ENCODE peak calls at places on chromosome X, in six cellular contexts. One of them, this sample, is unnamed. For H3K9me3, the result is how much of the 10 kb centered on the place peaks cover.

GRCh38 chrX:12292996-12293765 is 154.9 kb downstream of the FRMPD4 start:
- DNase-seq in fibroblast of lung: peak
- DNase-seq in esophagus muscularis mucosa: no peak
- DNase-seq in AG04450: peak
- DNase-seq in A549: no peak
- DNase-seq in left ventricle myocardium inferior: no peak
- DNase-seq in this sample: no peak

GRCh38 chrX:18348047-18348446 is 6.4 kb downstream of the SCML2 start:
- DNase-seq in fibroblast of lung: peak
- DNase-seq in esophagus muscularis mucosa: no peak
- DNase-seq in AG04450: no peak
- DNase-seq in A549: no peak
- DNase-seq in left ventricle myocardium inferior: no peak
- DNase-seq in this sample: no peak

GRCh38 chrX:31356501-31357263 is 284.8 kb upstream of the FTHL17 start:
- DNase-seq in fibroblast of lung: no peak
- DNase-seq in esophagus muscularis mucosa: no peak
- DNase-seq in AG04450: no peak
- DNase-seq in A549: no peak
- DNase-seq in left ventricle myocardium inferior: no peak
- DNase-seq in this sample: no peak

GRCh38 chrX:19388741-19389140 is 45.0 kb downstream of the PDHA1 start:
- DNase-seq in fibroblast of lung: no peak
- DNase-seq in esophagus muscularis mucosa: no peak
- DNase-seq in AG04450: no peak
- DNase-seq in A549: no peak
- DNase-seq in left ventricle myocardium inferior: no peak
- DNase-seq in this sample: no peak

GRCh38 chrX:132330156-132330729 is 111.0 kb upstream of the RAP2C start:
- DNase-seq in fibroblast of lung: no peak
- DNase-seq in esophagus muscularis mucosa: no peak
- DNase-seq in AG04450: no peak
- DNase-seq in A549: no peak
- DNase-seq in left ventricle myocardium inferior: no peak
- DNase-seq in this sample: peak

GRCh38 chrX:10949541-10949940 is 161.6 kb upstream of the HCCS start:
- DNase-seq in fibroblast of lung: no peak
- DNase-seq in esophagus muscularis mucosa: no peak
- DNase-seq in AG04450: no peak
- DNase-seq in A549: no peak
- DNase-seq in left ventricle myocardium inferior: no peak
- DNase-seq in this sample: no peak

GRCh38 chrX:8731579-8732395 is at the start of gene ANOS1:
- DNase-seq in fibroblast of lung: peak
- DNase-seq in esophagus muscularis mucosa: no peak
- DNase-seq in AG04450: no peak
- DNase-seq in A549: no peak
- DNase-seq in left ventricle myocardium inferior: peak
- DNase-seq in this sample: peak

GRCh38 chrX:69607616-69608015 is 8.3 kb upstream of the EDA start:
- DNase-seq in fibroblast of lung: no peak
- DNase-seq in esophagus muscularis mucosa: no peak
- DNase-seq in AG04450: no peak
- DNase-seq in A549: no peak
- DNase-seq in left ventricle myocardium inferior: no peak
- DNase-seq in this sample: no peak

GRCh38 chrX:24988314-24988713 is 27.5 kb downstream of the ARX start:
- DNase-seq in fibroblast of lung: no peak
- DNase-seq in esophagus muscularis mucosa: no peak
- DNase-seq in AG04450: no peak
- DNase-seq in A549: no peak
- DNase-seq in left ventricle myocardium inferior: no peak
- DNase-seq in this sample: no peak

GRCh38 chrX:53711446-53711845 is 24.9 kb upstream of the HUWE1 start:
- DNase-seq in fibroblast of lung: no peak
- DNase-seq in esophagus muscularis mucosa: no peak
- DNase-seq in AG04450: no peak
- DNase-seq in A549: no peak
- DNase-seq in left ventricle myocardium inferior: no peak
- DNase-seq in this sample: no peak

GRCh38 chrX:2829066-2829430 is 318 bp downstream of the GYG2 start:
- DNase-seq in fibroblast of lung: no peak
- DNase-seq in esophagus muscularis mucosa: no peak
- DNase-seq in AG04450: no peak
- DNase-seq in A549: no peak
- DNase-seq in left ventricle myocardium inferior: no peak
- DNase-seq in this sample: peak

GRCh38 chrX:50448565-50448964 is 22.1 kb downstream of the DGKK start:
- DNase-seq in fibroblast of lung: no peak
- DNase-seq in esophagus muscularis mucosa: no peak
- DNase-seq in AG04450: no peak
- DNase-seq in A549: peak
- DNase-seq in left ventricle myocardium inferior: no peak
- DNase-seq in this sample: peak
- TF ChIP-seq CTCF in fibroblast of lung: no peak
- TF ChIP-seq CTCF in esophagus muscularis mucosa: no peak
- TF ChIP-seq CTCF in AG04450: no peak
- TF ChIP-seq CTCF in A549: no peak
- TF ChIP-seq CTCF in left ventricle myocardium inferior: no peak
- TF ChIP-seq CTCF in this sample: peak

GRCh38 chrX:13487731-13488505 is 81.5 kb upstream of the EGFL6 start:
- DNase-seq in fibroblast of lung: peak
- DNase-seq in esophagus muscularis mucosa: no peak
- DNase-seq in AG04450: peak
- DNase-seq in A549: peak
- DNase-seq in left ventricle myocardium inferior: no peak
- DNase-seq in this sample: peak
- H3K4me3 ChIP-seq in fibroblast of lung: no peak
- H3K4me3 ChIP-seq in esophagus muscularis mucosa: no peak
- H3K4me3 ChIP-seq in AG04450: no peak
- H3K4me3 ChIP-seq in A549: no peak
- H3K4me3 ChIP-seq in left ventricle myocardium inferior: no peak
- H3K4me3 ChIP-seq in this sample: no peak

GRCh38 chrX:34332336-34332735 is 200.2 kb upstream of the FAM47A start:
- DNase-seq in fibroblast of lung: peak
- DNase-seq in esophagus muscularis mucosa: no peak
- DNase-seq in AG04450: no peak
- DNase-seq in A549: no peak
- DNase-seq in left ventricle myocardium inferior: no peak
- DNase-seq in this sample: no peak
- H3K9me3 ChIP-seq in fibroblast of lung: under half
- H3K9me3 ChIP-seq in esophagus muscularis mucosa: under half
- H3K9me3 ChIP-seq in AG04450: under half
- H3K9me3 ChIP-seq in A549: under half
- H3K9me3 ChIP-seq in left ventricle myocardium inferior: under half
- H3K9me3 ChIP-seq in this sample: under half

GRCh38 chrX:131063613-131064012 is 5.5 kb downstream of the ARHGAP36 start:
- DNase-seq in fibroblast of lung: no peak
- DNase-seq in esophagus muscularis mucosa: no peak
- DNase-seq in AG04450: no peak
- DNase-seq in A549: no peak
- DNase-seq in left ventricle myocardium inferior: no peak
- DNase-seq in this sample: no peak
- TF ChIP-seq CTCF in fibroblast of lung: no peak
- TF ChIP-seq CTCF in esophagus muscularis mucosa: no peak
- TF ChIP-seq CTCF in AG04450: no peak
- TF ChIP-seq CTCF in A549: no peak
- TF ChIP-seq CTCF in left ventricle myocardium inferior: no peak
- TF ChIP-seq CTCF in this sample: no peak

DNA sequence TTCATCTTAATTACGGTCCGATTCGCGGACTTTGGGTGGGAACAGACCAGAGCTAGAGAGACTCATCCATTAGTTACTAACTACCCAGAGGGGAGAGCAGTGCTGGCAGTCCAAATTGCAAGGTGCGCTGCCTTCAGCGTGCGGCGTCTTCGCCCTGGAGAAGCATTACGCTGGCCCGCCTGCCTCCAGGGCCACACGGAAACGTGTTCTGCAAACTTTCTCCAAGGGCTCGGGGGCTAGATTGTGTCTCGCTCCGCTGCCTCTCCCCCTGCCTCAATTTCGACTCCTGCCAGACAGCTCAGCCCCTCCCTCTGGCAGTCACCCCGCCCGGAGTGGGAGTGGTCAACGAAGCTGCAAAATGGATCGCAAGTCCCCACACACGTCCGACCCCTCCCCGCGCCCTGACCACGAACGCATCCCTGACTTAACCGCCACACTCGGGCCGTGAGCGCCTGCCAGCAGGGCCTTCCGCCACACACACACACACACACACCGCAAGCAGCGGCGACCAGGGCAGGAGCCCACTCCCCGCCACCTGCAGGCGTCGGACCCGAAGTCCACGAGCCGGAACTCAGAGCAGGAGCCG is 47.0 kb upstream of the NKAP start:
- DNase-seq in fibroblast of lung: no peak
- DNase-seq in esophagus muscularis mucosa: no peak
- DNase-seq in AG04450: no peak
- DNase-seq in A549: no peak
- DNase-seq in left ventricle myocardium inferior: no peak
- DNase-seq in this sample: no peak
- H3K4me3 ChIP-seq in fibroblast of lung: no peak
- H3K4me3 ChIP-seq in esophagus muscularis mucosa: peak
- H3K4me3 ChIP-seq in AG04450: no peak
- H3K4me3 ChIP-seq in A549: peak
- H3K4me3 ChIP-seq in left ventricle myocardium inferior: peak
- H3K4me3 ChIP-seq in this sample: no peak

GRCh38 chrX:75327607-75328006 is 53.7 kb downstream of the UPRT start:
- DNase-seq in fibroblast of lung: no peak
- DNase-seq in esophagus muscularis mucosa: no peak
- DNase-seq in AG04450: no peak
- DNase-seq in A549: no peak
- DNase-seq in left ventricle myocardium inferior: no peak
- DNase-seq in this sample: no peak
- H3K9me3 ChIP-seq in fibroblast of lung: under half
- H3K9me3 ChIP-seq in esophagus muscularis mucosa: under half
- H3K9me3 ChIP-seq in AG04450: under half
- H3K9me3 ChIP-seq in A549: under half
- H3K9me3 ChIP-seq in left ventricle myocardium inferior: under half
- H3K9me3 ChIP-seq in this sample: under half

DNA sequence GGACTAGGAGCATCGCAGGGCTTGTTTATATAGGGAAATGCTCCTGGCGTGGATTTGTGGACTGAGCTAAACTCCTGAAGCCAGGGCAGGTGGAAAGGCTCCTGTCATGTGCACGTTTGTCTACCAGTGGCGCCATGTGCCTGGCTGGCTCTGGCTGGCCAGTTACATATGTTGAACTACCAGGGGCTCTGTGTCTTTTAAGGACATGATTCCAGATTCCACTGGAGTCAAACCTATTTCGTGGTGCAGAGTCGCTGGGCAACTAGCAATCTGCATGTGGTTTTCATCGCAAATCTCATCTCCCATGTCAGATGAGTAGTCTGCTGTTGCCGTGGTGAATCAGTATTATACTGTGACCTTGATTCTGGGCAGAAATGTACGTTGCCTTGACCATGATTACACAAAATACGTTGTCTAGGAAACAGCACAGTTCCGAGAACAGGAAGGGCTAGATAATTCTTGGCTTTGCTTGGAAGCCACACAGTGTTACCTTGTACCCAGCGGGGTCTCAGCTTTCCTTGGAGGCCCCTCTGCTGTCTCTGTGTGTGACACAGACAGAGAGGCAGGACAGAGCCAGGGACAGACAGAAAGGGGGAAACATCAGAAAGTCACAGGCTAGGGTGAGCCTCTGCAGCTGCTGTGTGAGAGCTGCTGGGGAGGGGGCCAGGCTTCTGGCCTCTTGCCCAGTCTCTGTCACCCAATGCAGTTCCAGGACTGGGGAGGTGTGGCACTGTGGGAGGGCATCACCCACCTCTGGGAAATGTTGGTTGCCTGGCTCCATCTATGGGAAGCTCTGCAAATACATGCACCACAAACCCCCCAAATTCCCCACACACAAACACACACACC is 19.2 kb downstream of the PNMA6E start:
- DNase-seq in fibroblast of lung: peak
- DNase-seq in esophagus muscularis mucosa: no peak
- DNase-seq in AG04450: peak
- DNase-seq in A549: peak
- DNase-seq in left ventricle myocardium inferior: no peak
- DNase-seq in this sample: peak
- TF ChIP-seq CTCF in fibroblast of lung: peak
- TF ChIP-seq CTCF in esophagus muscularis mucosa: no peak
- TF ChIP-seq CTCF in AG04450: peak
- TF ChIP-seq CTCF in A549: no peak
- TF ChIP-seq CTCF in left ventricle myocardium inferior: no peak
- TF ChIP-seq CTCF in this sample: no peak

This sample was measured in Caco-2.